ENCODE peak calls at places on chromosome 15, in seven cellular contexts. R is HepG2, U is upper lobe of left lung, V is A549, O is H1, X is tibial nerve, H is stomach. F is an unnamed sample. For H3K4me1, the result is how much of the 10 kb centered on the place peaks cover.

GRCh38 chr15:89828324-89829145 is 13.9 kb upstream of the ANPEP start:
- DNase-seq in R (no peak), U (no peak), V (peak), O (no peak), X (peak), H (peak), F (peak)

GRCh38 chr15:73930790-73931281 is 4.6 kb downstream of the LOXL1 start:
- DNase-seq in R (no peak), U (no peak), V (no peak), O (no peak), X (no peak), H (no peak), F (no peak)

GRCh38 chr15:63891763-63892123 is 58.0 kb upstream of the HERC1 start:
- DNase-seq in R (no peak), U (no peak), V (no peak), O (no peak), X (no peak), H (no peak), F (no peak)

GRCh38 chr15:48796930-48797329 is 13.9 kb downstream of the CEP152 start:
- DNase-seq in R (no peak), U (no peak), V (peak), O (no peak), X (no peak), H (no peak), F (no peak)

GRCh38 chr15:70236306-70237103 is 138.8 kb upstream of the TLE3 start:
- DNase-seq in R (no peak), U (no peak), V (no peak), O (no peak), X (no peak), H (no peak), F (peak)

GRCh38 chr15:77727635-77728311 is 95.1 kb upstream of the LINGO1 start:
- DNase-seq in R (no peak), U (no peak), V (no peak), O (no peak), X (no peak), H (no peak), F (no peak)

GRCh38 chr15:75209289-75209676 is 7.6 kb downstream of the C15orf39 start:
- DNase-seq in R (no peak), U (no peak), V (no peak), O (no peak), X (no peak), H (no peak), F (no peak)

GRCh38 chr15:67660874-67661606 is 118.5 kb downstream of the MAP2K5 start:
- DNase-seq in R (no peak), U (no peak), V (no peak), O (no peak), X (no peak), H (no peak), F (no peak)

GRCh38 chr15:99249270-99249817 is at the start of gene TTC23:
- DNase-seq in R (peak), U (no peak), V (peak), O (peak), X (no peak), H (no peak), F (no peak)

GRCh38 chr15:83283813-83284562 is 476 bp downstream of the BNC1 start:
- DNase-seq in R (no peak), U (peak), V (no peak), O (peak), X (no peak), H (no peak), F (peak)

GRCh38 chr15:48447657-48448056 is 116.4 kb downstream of the DUT start:
- DNase-seq in R (no peak), U (no peak), V (no peak), O (no peak), X (no peak), H (no peak), F (no peak)

GRCh38 chr15:32718082-32718821 is 448 bp downstream of the GREM1 start:
- DNase-seq in R (no peak), U (no peak), V (peak), O (no peak), X (no peak), H (no peak), F (no peak)

GRCh38 chr15:81106560-81106959 is 27.5 kb upstream of the CFAP161 start:
- DNase-seq in R (peak), U (no peak), V (peak), O (peak), X (peak), H (peak), F (peak)

GRCh38 chr15:80405970-80406369 is 1.8 kb downstream of the ARNT2 start:
- DNase-seq in R (no peak), U (no peak), V (no peak), O (no peak), X (no peak), H (no peak), F (no peak)

GRCh38 chr15:26665950-26666921 is 106.6 kb downstream of the GABRB3 start:
- DNase-seq in R (no peak), U (peak), V (peak), O (peak), X (no peak), H (no peak), F (no peak)

GRCh38 chr15:73796266-73796939 is 43.3 kb upstream of the INSYN1 start:
- DNase-seq in R (no peak), U (no peak), V (no peak), O (no peak), X (no peak), H (no peak), F (no peak)

GRCh38 chr15:76972420-76973361 is 22.2 kb upstream of the PSTPIP1 start:
- DNase-seq in R (no peak), U (peak), V (no peak), O (peak), X (no peak), H (no peak), F (peak)

GRCh38 chr15:34366271-34367043 is 539 bp downstream of the LPCAT4 start:
- DNase-seq in R (peak), U (peak), V (peak), O (peak), X (peak), H (peak), F (peak)

GRCh38 chr15:99361541-99362185 is 110.4 kb downstream of the LRRC28 start:
- DNase-seq in R (no peak), U (no peak), V (peak), O (no peak), X (no peak), H (no peak), F (no peak)

GRCh38 chr15:60708684-60709083 is 229.7 kb upstream of the ICE2 start:
- DNase-seq in R (no peak), U (no peak), V (no peak), O (no peak), X (no peak), H (no peak), F (no peak)

GRCh38 chr15:80549712-80550111 is 145.4 kb upstream of the ABHD17C start:
- DNase-seq in R (no peak), U (no peak), V (no peak), O (no peak), X (no peak), H (no peak), F (no peak)

GRCh38 chr15:89500397-89501270 is 4.3 kb upstream of the RHCG start:
- DNase-seq in R (no peak), U (no peak), V (no peak), O (no peak), X (no peak), H (no peak), F (no peak)

GRCh38 chr15:35115155-35115725 is 30.1 kb upstream of the NANOGP8 start:
- DNase-seq in R (peak), U (no peak), V (no peak), O (no peak), X (no peak), H (no peak), F (peak)

GRCh38 chr15:62756995-62757360 is 285.6 kb upstream of the TPM1 start:
- DNase-seq in R (no peak), U (no peak), V (no peak), O (no peak), X (no peak), H (no peak), F (no peak)

GRCh38 chr15:41876689-41877088 is 17.2 kb downstream of the SPTBN5 start:
- DNase-seq in R (no peak), U (peak), V (no peak), O (no peak), X (no peak), H (peak), F (no peak)

GRCh38 chr15:88904808-88905327 is 8.3 kb downstream of the MFGE8 start:
- DNase-seq in R (peak), U (no peak), V (peak), O (peak), X (peak), H (peak), F (peak)

GRCh38 chr15:88341653-88342052 is 85.1 kb upstream of the NTRK3 start:
- DNase-seq in R (no peak), U (no peak), V (no peak), O (no peak), X (no peak), H (no peak), F (no peak)

GRCh38 chr15:31051646-31052045 is 49.9 kb downstream of the TRPM1 start:
- DNase-seq in R (no peak), U (no peak), V (no peak), O (no peak), X (no peak), H (no peak), F (no peak)

GRCh38 chr15:70049701-70050445 is 47.8 kb downstream of the TLE3 start:
- DNase-seq in R (no peak), U (peak), V (no peak), O (no peak), X (no peak), H (no peak), F (peak)

GRCh38 chr15:41796457-41796856 is 22.2 kb downstream of the MAPKBP1 start:
- DNase-seq in R (peak), U (no peak), V (no peak), O (no peak), X (no peak), H (no peak), F (no peak)

GRCh38 chr15:66212471-66212870 is 41.1 kb downstream of the MEGF11 start:
- DNase-seq in R (no peak), U (peak), V (no peak), O (no peak), X (no peak), H (no peak), F (no peak)

GRCh38 chr15:33612721-33613304 is 302.0 kb downstream of the RYR3 start:
- DNase-seq in R (no peak), U (peak), V (no peak), O (no peak), X (no peak), H (no peak), F (no peak)

GRCh38 chr15:80999623-81000036 is 1.1 kb upstream of the TLNRD1 start:
- DNase-seq in R (no peak), U (no peak), V (no peak), O (no peak), X (no peak), H (peak), F (no peak)

GRCh38 chr15:38252481-38253311 is at the start of gene SPRED1:
- DNase-seq in R (peak), U (peak), V (no peak), O (peak), X (peak), H (peak), F (peak)

GRCh38 chr15:51888593-51889195 is 59.2 kb downstream of the TMOD3 start:
- DNase-seq in R (no peak), U (no peak), V (peak), O (no peak), X (no peak), H (no peak), F (no peak)

GRCh38 chr15:65416845-65417416 is 5.8 kb downstream of the IGDCC4 start:
- DNase-seq in R (no peak), U (no peak), V (peak), O (peak), X (no peak), H (no peak), F (peak)

GRCh38 chr15:73867956-73868355 is 5.4 kb upstream of the TBC1D21 start:
- DNase-seq in R (no peak), U (no peak), V (no peak), O (no peak), X (no peak), H (no peak), F (peak)

GRCh38 chr15:69784808-69785550 is 312.7 kb downstream of the TLE3 start:
- DNase-seq in R (no peak), U (no peak), V (no peak), O (no peak), X (no peak), H (no peak), F (no peak)

DNA sequence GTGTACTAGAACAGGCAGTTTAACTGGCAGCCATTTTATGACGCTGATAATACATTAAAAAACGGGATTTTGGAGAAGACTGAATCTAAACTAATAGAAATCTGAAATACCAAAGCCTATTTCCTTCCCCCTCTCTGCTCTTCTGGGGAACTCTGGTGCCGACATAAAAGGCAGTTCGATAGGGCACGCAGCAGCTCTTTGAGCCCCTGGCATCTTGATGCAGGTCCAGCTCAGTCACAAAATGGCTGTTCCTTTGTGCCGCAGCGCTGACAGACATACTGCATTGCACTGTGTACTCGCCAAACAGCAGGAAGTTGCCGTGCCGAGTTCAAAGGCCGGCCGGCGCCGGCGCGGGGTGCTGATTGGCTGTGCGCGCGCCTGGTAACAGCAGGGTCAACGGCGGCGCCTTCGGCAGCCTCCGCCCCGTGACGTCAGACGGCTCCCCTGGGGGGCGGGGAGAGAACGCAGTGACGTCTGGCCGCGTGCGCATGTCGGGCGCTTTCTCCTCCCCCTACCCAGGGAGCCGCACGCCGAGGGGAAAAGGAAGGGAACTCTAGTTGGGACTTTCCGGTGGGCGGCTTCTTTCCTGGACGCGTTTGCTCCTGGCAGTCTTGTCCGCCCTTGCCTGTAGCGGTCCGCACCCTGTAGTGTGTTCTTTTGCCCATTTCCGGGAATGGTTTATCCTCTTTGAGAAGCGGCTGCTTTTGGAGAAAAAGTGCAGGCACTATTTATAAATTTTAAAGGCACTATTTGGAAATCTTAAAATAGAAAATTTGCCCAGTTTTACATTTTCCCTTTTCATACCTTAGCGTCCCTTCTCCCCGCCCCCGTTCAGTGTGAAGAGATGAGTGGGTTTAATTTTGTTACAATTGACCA is 4.1 kb downstream of the CHD2 start:
- DNase-seq in R (peak), U (peak), V (peak), O (peak), X (peak), H (peak), F (peak)
- H3K4me1 ChIP-seq in R (under half), U (under half), V (under half), O (under half), X (half or more), H (under half), F (under half)

DNA sequence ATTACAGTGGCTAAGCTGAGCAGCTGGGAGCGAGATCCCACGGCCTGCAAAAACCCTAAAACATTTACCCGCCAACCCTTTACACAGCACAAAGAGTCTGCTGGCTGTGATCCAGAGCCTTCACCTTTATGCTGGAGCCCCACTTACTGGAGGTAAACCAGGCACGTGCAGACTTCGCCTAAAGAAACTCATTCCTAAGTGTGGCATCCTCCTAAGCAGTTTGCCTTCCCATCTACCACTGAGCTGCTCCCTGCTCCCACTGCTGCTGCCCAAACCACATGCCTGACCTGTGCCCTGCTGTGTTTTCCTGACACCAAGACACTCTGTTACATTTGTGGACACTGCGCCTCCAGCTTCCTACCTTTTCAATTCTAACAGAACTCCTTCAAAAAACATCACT is 53.0 kb downstream of the CHSY1 start:
- DNase-seq in R (no peak), U (no peak), V (no peak), O (no peak), X (no peak), H (no peak), F (no peak)
- H3K4me3 ChIP-seq in R (no peak), U (no peak), V (no peak), O (no peak), X (no peak), H (no peak), F (no peak)

GRCh38 chr15:92901053-92901761 is 1.1 kb downstream of the CHD2 start:
- DNase-seq in R (no peak), U (no peak), V (peak), O (no peak), X (no peak), H (no peak), F (no peak)

GRCh38 chr15:92898988-92899909 is 875 bp upstream of the CHD2 start:
- DNase-seq in R (no peak), U (no peak), V (peak), O (no peak), X (no peak), H (no peak), F (no peak)

GRCh38 chr15:92902020-92902419 is 1.9 kb downstream of the CHD2 start:
- DNase-seq in R (no peak), U (no peak), V (no peak), O (no peak), X (no peak), H (no peak), F (no peak)

GRCh38 chr15:92900712-92901052 is 558 bp downstream of the CHD2 start:
- DNase-seq in R (no peak), U (no peak), V (peak), O (no peak), X (no peak), H (no peak), F (no peak)

GRCh38 chr15:92899910-92900711 is at the start of gene CHD2:
- DNase-seq in R (peak), U (no peak), V (peak), O (peak), X (no peak), H (peak), F (peak)
- TF ChIP-seq EP300 in R (no peak), U (peak), V (no peak), O (peak), X (peak), H (no peak), F (no peak)

GRCh38 chr15:46677491-46677890 is 1039.8 kb upstream of the SEMA6D start:
- DNase-seq in R (no peak), U (no peak), V (no peak), O (no peak), X (no peak), H (no peak), F (no peak)
- H3K4me1 ChIP-seq in R (under half), U (under half), V (under half), O (under half), X (under half), H (under half), F (under half)

F was measured in ovary.